ENCODE peak calls at places on chromosomes 1 and 21, in four cellular contexts. D, C, T and M are unnamed samples.

GRCh38 chr1:43451701-43452532 is 1.8 kb downstream of the HYI start:
- DNase-seq in D (peak), T (no peak), C (no peak), M (no peak)

GRCh38 chr1:49319426-49319963 is 542.8 kb upstream of the BEND5 start:
- DNase-seq in T (no peak), D (no peak), C (no peak), M (no peak)

GRCh38 chr1:2625311-2625710 is 7.5 kb downstream of the MMEL1 start:
- DNase-seq in C (no peak), T (peak), D (no peak), M (no peak)

GRCh38 chr1:215669806-215670485 is 102.8 kb downstream of the KCTD3 start:
- DNase-seq in D (no peak), T (no peak), C (no peak), M (no peak)

GRCh38 chr1:119027759-119028158 is 39.6 kb upstream of the TBX15 start:
- DNase-seq in T (no peak), D (no peak), C (no peak), M (no peak)

GRCh38 chr21:42235593-42235992 is 16.7 kb downstream of the ABCG1 start:
- DNase-seq in T (no peak), D (no peak), C (no peak), M (no peak)

GRCh38 chr1:1157914-1158710 is 15.6 kb upstream of the TTLL10 start:
- DNase-seq in D (no peak), C (no peak), T (no peak), M (peak)

GRCh38 chr21:44456207-44456914 is 1.1 kb downstream of the LRRC3 start:
- DNase-seq in D (no peak), T (no peak), C (no peak), M (no peak)

GRCh38 chr1:110337704-110338199 is 1.4 kb upstream of the RBM15 start:
- DNase-seq in D (no peak), C (no peak), T (peak), M (peak)

GRCh38 chr1:167871331-167871730 is 42.6 kb downstream of the ADCY10 start:
- DNase-seq in C (no peak), T (no peak), D (no peak), M (no peak)

GRCh38 chr21:28550057-28550825 is 442.4 kb downstream of the LTN1 start:
- DNase-seq in T (no peak), D (no peak), C (no peak), M (no peak)

GRCh38 chr1:1120096-1120495 is 4.2 kb upstream of the C1orf159 start:
- DNase-seq in C (no peak), T (peak), D (no peak), M (no peak)

GRCh38 chr1:50829010-50829958 is 130.8 kb downstream of the FAF1 start:
- DNase-seq in D (no peak), T (no peak), C (no peak), M (no peak)

GRCh38 chr21:42532466-42533181 is 19.0 kb downstream of the SLC37A1 start:
- DNase-seq in C (no peak), D (peak), T (no peak), M (no peak)

GRCh38 chr1:185920602-185921001 is 186.4 kb downstream of the HMCN1 start:
- DNase-seq in T (no peak), C (no peak), D (no peak), M (no peak)

GRCh38 chr1:192566657-192567056 is 8.9 kb upstream of the RGS1 start:
- DNase-seq in C (no peak), D (no peak), T (no peak), M (no peak)

GRCh38 chr1:221669441-221669840 is 72.4 kb downstream of the DUSP10 start:
- DNase-seq in C (no peak), T (no peak), D (no peak), M (no peak)

GRCh38 chr1:151998611-151999362 is 5.1 kb upstream of the S100A10 start:
- DNase-seq in D (no peak), T (no peak), C (no peak), M (peak)

GRCh38 chr1:63557365-63557987 is 34.2 kb downstream of the EFCAB7 start:
- DNase-seq in T (peak), D (no peak), C (peak), M (peak)

GRCh38 chr1:154567386-154568164 is at the start of gene CHRNB2:
- DNase-seq in T (peak), D (peak), C (no peak), M (peak)

GRCh38 chr1:3126756-3127718 is 58.0 kb downstream of the PRDM16 start:
- DNase-seq in D (no peak), C (no peak), T (no peak), M (no peak)

GRCh38 chr1:169329383-169329782 is 38.2 kb downstream of the NME7 start:
- DNase-seq in C (no peak), T (no peak), D (no peak), M (no peak)

GRCh38 chr1:108749081-108749480 is 2.6 kb downstream of the STXBP3 start:
- DNase-seq in D (no peak), C (no peak), T (no peak), M (no peak)

GRCh38 chr1:32724678-32725594 is 22.4 kb upstream of the SYNC start:
- DNase-seq in C (peak), D (peak), T (no peak), M (peak)

GRCh38 chr1:42085596-42085995 is 67.6 kb upstream of the GUCA2B start:
- DNase-seq in T (no peak), C (no peak), D (no peak), M (peak)

GRCh38 chr1:224199679-224200078 is 16.6 kb downstream of the DEGS1 start:
- DNase-seq in D (no peak), C (no peak), T (no peak), M (no peak)

GRCh38 chr1:28507646-28508434 is 2.0 kb downstream of the RCC1 start:
- DNase-seq in D (no peak), C (no peak), T (no peak), M (peak)

GRCh38 chr1:101323530-101323929 is 86.7 kb downstream of the S1PR1 start:
- DNase-seq in D (no peak), C (no peak), T (no peak), M (no peak)

GRCh38 chr1:206469933-206470691 is at the start of gene IKBKE:
- DNase-seq in T (peak), C (peak), D (no peak), M (peak)
- TF ChIP-seq CTCF in T (no peak), C (peak), D (no peak), M (no peak)

GRCh38 chr1:206430031-206430983 is 40.0 kb upstream of the IKBKE start:
- DNase-seq in D (no peak), T (no peak), C (peak), M (peak)
- TF ChIP-seq CTCF in D (no peak), T (no peak), C (no peak), M (peak)

GRCh38 chr1:76035053-76035452 is 39.5 kb upstream of the ST6GALNAC3 start:
- DNase-seq in T (no peak), C (peak), D (no peak), M (peak)
- TF ChIP-seq CTCF in T (no peak), C (peak), D (no peak), M (no peak)

GRCh38 chr1:8962812-8963669 is 17.4 kb downstream of the CA6 start:
- DNase-seq in T (peak), D (no peak), C (no peak), M (peak)
- TF ChIP-seq CTCF in T (peak), D (no peak), C (peak), M (peak)

GRCh38 chr1:197521118-197521739 is 253.2 kb downstream of the CRB1 start:
- DNase-seq in T (no peak), D (no peak), C (peak), M (peak)

DNA sequence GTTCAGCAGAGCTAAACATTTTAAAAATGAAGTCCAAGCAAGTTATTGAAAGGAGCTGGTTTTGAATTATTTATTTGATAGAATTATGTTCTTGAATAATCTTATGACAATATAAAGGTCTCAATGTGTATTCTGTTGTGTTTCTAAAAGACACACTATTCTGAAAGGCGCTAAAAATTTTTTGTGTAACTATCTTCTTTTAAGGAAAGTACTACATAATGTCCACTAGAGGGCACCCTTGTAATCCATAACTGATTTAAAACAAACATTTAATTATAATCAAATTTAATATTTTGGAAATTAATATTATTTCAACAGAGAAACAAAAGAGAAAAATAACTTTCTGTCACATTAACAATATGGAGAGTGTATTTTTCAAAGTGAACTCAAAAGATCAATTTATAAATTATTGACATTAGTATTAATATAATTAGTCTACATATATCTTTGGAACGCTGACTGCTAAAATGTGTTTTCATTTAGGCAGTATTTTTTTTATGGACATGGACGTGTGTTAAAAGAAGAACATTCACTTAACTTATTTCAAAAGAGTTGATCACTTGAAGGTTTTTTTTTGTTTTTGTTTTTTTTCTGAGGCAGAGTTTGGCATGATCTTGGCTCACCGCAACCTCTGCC is 248.4 kb downstream of the DENND1B start:
- DNase-seq in C (no peak), T (no peak), D (no peak), M (peak)
- TF ChIP-seq CTCF in C (peak), T (peak), D (peak), M (peak)

DNA sequence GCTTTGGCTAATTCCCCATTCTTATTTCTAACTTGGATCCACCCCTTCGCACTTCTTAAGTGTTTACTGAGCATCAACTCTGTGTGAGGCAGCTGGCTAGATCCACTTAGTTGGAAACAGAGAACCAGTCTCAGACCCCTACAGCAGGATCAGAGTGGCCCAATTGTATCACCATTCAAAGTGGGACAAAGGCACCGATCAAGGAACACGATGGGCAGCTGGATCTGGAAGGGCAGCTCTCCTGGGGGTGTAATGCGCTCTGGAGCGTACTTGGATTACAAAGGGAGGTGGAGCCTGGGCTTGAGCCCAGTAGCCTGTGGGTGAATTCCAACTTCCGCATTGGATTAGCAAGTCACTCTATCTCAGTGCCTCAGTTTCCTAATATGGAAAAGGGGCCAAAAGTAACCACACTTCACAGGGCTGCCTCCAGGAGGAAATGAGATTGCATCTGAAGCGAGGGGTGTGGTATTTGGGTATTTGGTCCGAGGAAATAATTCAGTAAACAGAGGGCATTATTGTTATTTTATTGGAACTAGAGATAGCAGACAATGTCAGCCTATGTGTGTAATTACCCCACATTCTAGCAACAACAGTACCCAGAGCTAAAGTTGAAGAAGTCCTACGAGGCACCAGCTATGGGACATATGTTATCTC is 11.9 kb downstream of the ECE1 start:
- DNase-seq in C (peak), D (peak), T (no peak), M (no peak)
- TF ChIP-seq CTCF in C (no peak), D (no peak), T (no peak), M (no peak)

GRCh38 chr1:6080469-6080868 is 34.8 kb downstream of the KCNAB2 start:
- DNase-seq in C (no peak), T (no peak), D (no peak), M (no peak)
- TF ChIP-seq CTCF in C (peak), T (no peak), D (no peak), M (no peak)

GRCh38 chr21:26842976-26843911 is 2.0 kb downstream of the ADAMTS1 start:
- DNase-seq in T (peak), C (peak), D (peak), M (peak)

GRCh38 chr21:26845066-26845749 is at the start of gene ADAMTS1:
- DNase-seq in C (peak), D (peak), T (peak), M (peak)

GRCh38 chr21:26843912-26844257 is 1.3 kb downstream of the ADAMTS1 start:
- DNase-seq in C (peak), D (no peak), T (no peak), M (peak)

GRCh38 chr21:26845750-26846035 is 484 bp upstream of the ADAMTS1 start:
- DNase-seq in D (no peak), T (no peak), C (no peak), M (no peak)

GRCh38 chr21:26844258-26845065 is 747 bp downstream of the ADAMTS1 start:
- DNase-seq in T (peak), D (peak), C (peak), M (peak)
- TF ChIP-seq CTCF in T (no peak), D (no peak), C (no peak), M (no peak)